ENCODE peak calls at places on chromosomes 16 and 17, in four cellular contexts. One of them, this sample, is unnamed.

GRCh38 chr16:8936421-8936820 is 27.3 kb downstream of the USP7 start:
- DNase-seq in RWPE1: peak
- DNase-seq in heart right ventricle: no peak
- DNase-seq in sigmoid colon: no peak
- DNase-seq in this sample: peak

GRCh38 chr16:72877374-72878028 is 170.4 kb downstream of the ZFHX3 start:
- DNase-seq in RWPE1: peak
- DNase-seq in heart right ventricle: no peak
- DNase-seq in sigmoid colon: no peak
- DNase-seq in this sample: peak

GRCh38 chr17:1036171-1036844 is 39.4 kb downstream of the TIMM22 start:
- DNase-seq in RWPE1: no peak
- DNase-seq in heart right ventricle: no peak
- DNase-seq in sigmoid colon: no peak
- DNase-seq in this sample: no peak

GRCh38 chr16:3046506-3047386 is at the start of gene MMP25:
- DNase-seq in RWPE1: no peak
- DNase-seq in heart right ventricle: no peak
- DNase-seq in sigmoid colon: no peak
- DNase-seq in this sample: no peak

GRCh38 chr17:63989622-63990345 is 8.4 kb upstream of the PRR29 start:
- DNase-seq in RWPE1: no peak
- DNase-seq in heart right ventricle: no peak
- DNase-seq in sigmoid colon: no peak
- DNase-seq in this sample: no peak

GRCh38 chr17:7781467-7781866 is 52.5 kb upstream of the KDM6B start:
- DNase-seq in RWPE1: no peak
- DNase-seq in heart right ventricle: no peak
- DNase-seq in sigmoid colon: no peak
- DNase-seq in this sample: peak

GRCh38 chr16:4494746-4495490 is 18.7 kb downstream of the HMOX2 start:
- DNase-seq in RWPE1: peak
- DNase-seq in heart right ventricle: no peak
- DNase-seq in sigmoid colon: no peak
- DNase-seq in this sample: peak

GRCh38 chr16:27214084-27214961 is 11.0 kb downstream of the KDM8 start:
- DNase-seq in RWPE1: no peak
- DNase-seq in heart right ventricle: no peak
- DNase-seq in sigmoid colon: no peak
- DNase-seq in this sample: no peak

GRCh38 chr16:1378087-1378803 is 26.5 kb downstream of the GNPTG start:
- DNase-seq in RWPE1: no peak
- DNase-seq in heart right ventricle: no peak
- DNase-seq in sigmoid colon: no peak
- DNase-seq in this sample: no peak

GRCh38 chr17:46003907-46004748 is 5.1 kb downstream of the STH start:
- DNase-seq in RWPE1: no peak
- DNase-seq in heart right ventricle: peak
- DNase-seq in sigmoid colon: peak
- DNase-seq in this sample: peak

GRCh38 chr17:79777844-79778503 is at the start of gene CBX2:
- DNase-seq in RWPE1: peak
- DNase-seq in heart right ventricle: peak
- DNase-seq in sigmoid colon: peak
- DNase-seq in this sample: peak

GRCh38 chr16:29675811-29676643 is 3.0 kb upstream of the QPRT start:
- DNase-seq in RWPE1: peak
- DNase-seq in heart right ventricle: no peak
- DNase-seq in sigmoid colon: no peak
- DNase-seq in this sample: no peak

GRCh38 chr17:42230225-42230624 is 35.9 kb upstream of the GHDC start:
- DNase-seq in RWPE1: no peak
- DNase-seq in heart right ventricle: no peak
- DNase-seq in sigmoid colon: peak
- DNase-seq in this sample: no peak

GRCh38 chr17:60514053-60514452 is 12.0 kb downstream of the APPBP2 start:
- DNase-seq in RWPE1: no peak
- DNase-seq in heart right ventricle: no peak
- DNase-seq in sigmoid colon: no peak
- DNase-seq in this sample: no peak

GRCh38 chr17:2924211-2924610 is 128.0 kb downstream of the RAP1GAP2 start:
- DNase-seq in RWPE1: peak
- DNase-seq in heart right ventricle: no peak
- DNase-seq in sigmoid colon: no peak
- DNase-seq in this sample: no peak

GRCh38 chr17:76371656-76372628 is 12.5 kb upstream of the SPHK1 start:
- DNase-seq in RWPE1: peak
- DNase-seq in heart right ventricle: peak
- DNase-seq in sigmoid colon: no peak
- DNase-seq in this sample: no peak

GRCh38 chr16:57276596-57276995 is 7.9 kb downstream of the PLLP start:
- DNase-seq in RWPE1: peak
- DNase-seq in heart right ventricle: no peak
- DNase-seq in sigmoid colon: peak
- DNase-seq in this sample: no peak

GRCh38 chr16:49601541-49601940 is 227.9 kb downstream of the C16orf78 start:
- DNase-seq in RWPE1: no peak
- DNase-seq in heart right ventricle: no peak
- DNase-seq in sigmoid colon: no peak
- DNase-seq in this sample: no peak

GRCh38 chr16:57592591-57593003 is 35.8 kb upstream of the ADGRG1 start:
- DNase-seq in RWPE1: no peak
- DNase-seq in heart right ventricle: no peak
- DNase-seq in sigmoid colon: no peak
- DNase-seq in this sample: no peak

GRCh38 chr16:67396159-67396774 is 3.0 kb upstream of the TPPP3 start:
- DNase-seq in RWPE1: peak
- DNase-seq in heart right ventricle: peak
- DNase-seq in sigmoid colon: peak
- DNase-seq in this sample: peak

GRCh38 chr16:57380671-57381462 is 8.6 kb downstream of the CX3CL1 start:
- DNase-seq in RWPE1: no peak
- DNase-seq in heart right ventricle: peak
- DNase-seq in sigmoid colon: no peak
- DNase-seq in this sample: peak

GRCh38 chr17:29112780-29113295 is 67.4 kb downstream of the MYO18A start:
- DNase-seq in RWPE1: no peak
- DNase-seq in heart right ventricle: peak
- DNase-seq in sigmoid colon: no peak
- DNase-seq in this sample: no peak

GRCh38 chr17:80195671-80196529 is 24.2 kb downstream of the SGSH start:
- DNase-seq in RWPE1: no peak
- DNase-seq in heart right ventricle: no peak
- DNase-seq in sigmoid colon: no peak
- DNase-seq in this sample: peak

GRCh38 chr16:88303890-88304819 is 78.6 kb upstream of the ZNF469 start:
- DNase-seq in RWPE1: peak
- DNase-seq in heart right ventricle: no peak
- DNase-seq in sigmoid colon: peak
- DNase-seq in this sample: peak

GRCh38 chr16:11109551-11109950 is 146.5 kb downstream of the SOCS1 start:
- DNase-seq in RWPE1: no peak
- DNase-seq in heart right ventricle: no peak
- DNase-seq in sigmoid colon: no peak
- DNase-seq in this sample: no peak

GRCh38 chr16:87033541-87034300 is 283.5 kb downstream of the C16orf95 start:
- DNase-seq in RWPE1: no peak
- DNase-seq in heart right ventricle: no peak
- DNase-seq in sigmoid colon: no peak
- DNase-seq in this sample: no peak

GRCh38 chr17:64679710-64680216 is 17.7 kb upstream of the SMURF2 start:
- DNase-seq in RWPE1: peak
- DNase-seq in heart right ventricle: no peak
- DNase-seq in sigmoid colon: no peak
- DNase-seq in this sample: no peak

GRCh38 chr16:89017543-89017942 is 40.5 kb upstream of the CBFA2T3 start:
- DNase-seq in RWPE1: no peak
- DNase-seq in heart right ventricle: no peak
- DNase-seq in sigmoid colon: peak
- DNase-seq in this sample: no peak

GRCh38 chr16:84953051-84953746 is 58.1 kb downstream of the ZDHHC7 start:
- DNase-seq in RWPE1: no peak
- DNase-seq in heart right ventricle: no peak
- DNase-seq in sigmoid colon: no peak
- DNase-seq in this sample: no peak

GRCh38 chr16:84949776-84950436 is 61.4 kb downstream of the ZDHHC7 start:
- DNase-seq in RWPE1: no peak
- DNase-seq in heart right ventricle: no peak
- DNase-seq in sigmoid colon: no peak
- DNase-seq in this sample: no peak

GRCh38 chr16:84952335-84953050 is 58.8 kb downstream of the ZDHHC7 start:
- DNase-seq in RWPE1: peak
- DNase-seq in heart right ventricle: peak
- DNase-seq in sigmoid colon: peak
- DNase-seq in this sample: peak

GRCh38 chr16:84948855-84949610 is 62.3 kb downstream of the ZDHHC7 start:
- DNase-seq in RWPE1: no peak
- DNase-seq in heart right ventricle: no peak
- DNase-seq in sigmoid colon: no peak
- DNase-seq in this sample: no peak

DNA sequence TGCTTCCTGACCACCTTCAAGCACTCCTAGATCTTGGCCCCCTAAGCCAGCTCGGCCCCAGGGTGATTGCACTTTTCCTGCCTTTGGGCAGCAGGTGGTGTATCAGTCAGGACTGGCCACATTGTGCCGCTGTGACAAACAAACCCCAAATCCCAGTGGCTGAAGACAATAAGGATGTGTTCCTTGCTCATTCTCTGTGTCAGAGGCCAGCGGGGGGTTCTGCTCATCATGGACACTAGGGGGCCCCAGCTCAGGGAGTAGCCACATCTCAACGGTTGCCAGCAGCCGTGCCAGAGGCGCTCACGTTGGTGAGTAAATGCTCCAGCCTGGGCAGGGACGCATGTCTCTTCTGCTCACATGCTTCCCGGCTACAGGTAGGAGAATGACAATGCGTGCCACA is 60.4 kb downstream of the ZDHHC7 start:
- DNase-seq in RWPE1: no peak
- DNase-seq in heart right ventricle: no peak
- DNase-seq in sigmoid colon: no peak
- DNase-seq in this sample: peak
- TF ChIP-seq CTCF in RWPE1: no peak
- TF ChIP-seq CTCF in heart right ventricle: no peak
- TF ChIP-seq CTCF in sigmoid colon: no peak
- TF ChIP-seq CTCF in this sample: peak

GRCh38 chr17:44384823-44385286 is 4.6 kb downstream of the ITGA2B start:
- DNase-seq in RWPE1: peak
- DNase-seq in heart right ventricle: no peak
- DNase-seq in sigmoid colon: no peak
- DNase-seq in this sample: no peak

GRCh38 chr17:44386182-44386525 is 3.3 kb downstream of the ITGA2B start:
- DNase-seq in RWPE1: no peak
- DNase-seq in heart right ventricle: no peak
- DNase-seq in sigmoid colon: no peak
- DNase-seq in this sample: no peak

GRCh38 chr17:44383861-44384260 is 5.6 kb downstream of the ITGA2B start:
- DNase-seq in RWPE1: no peak
- DNase-seq in heart right ventricle: no peak
- DNase-seq in sigmoid colon: no peak
- DNase-seq in this sample: no peak

GRCh38 chr17:44384281-44384822 is 5.1 kb downstream of the ITGA2B start:
- DNase-seq in RWPE1: no peak
- DNase-seq in heart right ventricle: no peak
- DNase-seq in sigmoid colon: no peak
- DNase-seq in this sample: no peak

GRCh38 chr17:44385287-44386181 is 3.9 kb downstream of the ITGA2B start:
- DNase-seq in RWPE1: peak
- DNase-seq in heart right ventricle: peak
- DNase-seq in sigmoid colon: peak
- DNase-seq in this sample: peak
- TF ChIP-seq CTCF in RWPE1: peak
- TF ChIP-seq CTCF in heart right ventricle: peak
- TF ChIP-seq CTCF in sigmoid colon: no peak
- TF ChIP-seq CTCF in this sample: no peak

GRCh38 chr16:70380919-70381603 is 34.4 kb downstream of the DDX19A start:
- DNase-seq in RWPE1: peak
- DNase-seq in heart right ventricle: peak
- DNase-seq in sigmoid colon: peak
- DNase-seq in this sample: peak
- TF ChIP-seq CTCF in RWPE1: peak
- TF ChIP-seq CTCF in heart right ventricle: peak
- TF ChIP-seq CTCF in sigmoid colon: peak
- TF ChIP-seq CTCF in this sample: peak

DNA sequence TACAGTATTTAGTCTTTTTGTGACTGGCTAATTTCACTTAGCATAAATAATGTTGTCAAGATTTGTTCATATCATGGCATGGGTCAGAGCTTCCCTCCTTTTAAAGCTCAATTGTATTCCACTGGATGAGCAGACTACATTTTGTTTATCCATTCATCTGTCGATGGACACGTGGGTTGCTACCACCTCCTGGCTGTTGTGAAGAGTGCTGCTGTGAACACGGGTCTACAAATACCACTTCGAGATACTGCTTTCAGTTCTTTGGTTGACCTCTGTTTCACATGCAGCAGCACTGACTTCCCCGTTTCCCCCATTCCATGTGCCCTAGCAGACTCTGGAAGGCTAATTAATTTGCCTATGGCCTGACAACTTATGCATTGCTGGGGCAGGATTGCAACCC is 285.4 kb downstream of the SHISA9 start:
- DNase-seq in RWPE1: no peak
- DNase-seq in heart right ventricle: no peak
- DNase-seq in sigmoid colon: no peak
- DNase-seq in this sample: no peak
- TF ChIP-seq CTCF in RWPE1: no peak
- TF ChIP-seq CTCF in heart right ventricle: no peak
- TF ChIP-seq CTCF in sigmoid colon: no peak
- TF ChIP-seq CTCF in this sample: no peak

DNA sequence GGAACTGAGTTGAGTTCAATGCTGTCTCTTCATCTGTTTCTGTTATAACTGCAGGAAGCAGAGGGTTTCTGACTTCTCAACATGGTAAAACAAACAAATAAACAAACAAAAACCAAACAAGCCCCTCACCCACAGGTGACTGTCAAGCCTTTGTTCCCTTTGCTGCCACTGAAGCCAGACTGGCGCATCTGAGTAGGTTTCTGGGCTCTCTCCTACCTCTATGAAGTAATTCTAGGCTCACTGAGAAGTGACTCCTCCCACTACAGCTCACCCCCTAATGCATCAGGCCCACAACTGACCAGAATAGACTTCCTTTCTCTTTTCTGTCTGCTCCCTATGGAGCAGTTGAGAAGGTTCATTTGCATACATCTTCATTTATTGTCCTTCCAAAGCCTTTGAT is 77.0 kb upstream of the CCL2 start:
- DNase-seq in RWPE1: no peak
- DNase-seq in heart right ventricle: no peak
- DNase-seq in sigmoid colon: no peak
- DNase-seq in this sample: no peak
- TF ChIP-seq CTCF in RWPE1: no peak
- TF ChIP-seq CTCF in heart right ventricle: no peak
- TF ChIP-seq CTCF in sigmoid colon: no peak
- TF ChIP-seq CTCF in this sample: no peak

DNA sequence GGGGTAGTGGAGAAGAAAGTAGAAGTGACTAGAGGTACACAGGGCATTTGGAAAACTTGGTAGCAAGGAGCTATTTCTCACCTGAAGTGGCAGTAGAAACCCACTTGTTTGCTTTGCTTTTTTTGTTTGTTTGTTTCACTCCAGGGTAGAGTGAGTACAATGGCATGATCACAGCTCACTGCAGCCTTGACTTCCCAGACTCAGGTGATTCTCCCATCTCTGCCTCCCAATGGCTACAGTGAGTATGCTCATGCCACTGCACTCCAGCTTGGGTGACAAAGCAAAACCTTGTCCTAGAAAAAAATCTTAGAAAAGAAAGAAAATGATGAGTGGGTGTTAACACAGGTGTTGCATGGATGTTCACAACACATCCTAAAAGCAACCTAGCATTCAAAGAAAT is 40.4 kb downstream of the SCNN1G start:
- DNase-seq in RWPE1: no peak
- DNase-seq in heart right ventricle: no peak
- DNase-seq in sigmoid colon: no peak
- DNase-seq in this sample: no peak
- TF ChIP-seq CTCF in RWPE1: no peak
- TF ChIP-seq CTCF in heart right ventricle: no peak
- TF ChIP-seq CTCF in sigmoid colon: no peak
- TF ChIP-seq CTCF in this sample: no peak

This sample was measured in Calu3.